ENCODE peak calls at places on chromosomes 13 and 19, in nine cellular contexts. O, X, J, F, B, D, A, Q and G are unnamed samples.

GRCh38 chr13:36294061-36294460 is 3.6 kb downstream of the CCDC169 start:
- DNase-seq in J (no peak), B (no peak), D (no peak), A (no peak), F (peak; percentile 19), O (no peak), Q (no peak), X (no peak), G (no peak)

GRCh38 chr19:33819875-33820781 is 23.5 kb downstream of the KCTD15 start:
- DNase-seq in B (peak; percentile 84), O (peak; percentile 92), A (peak; percentile 98), D (peak; percentile 78), J (peak; percentile 86), X (peak; percentile 69), Q (peak; percentile 35), F (peak; percentile 73), G (peak; percentile 32)

GRCh38 chr19:45206328-45206727 is 27.7 kb downstream of the BLOC1S3 start:
- DNase-seq in B (no peak), D (no peak), Q (no peak), J (no peak), O (no peak), A (no peak), F (no peak), X (no peak), G (no peak)

GRCh38 chr13:26721251-26721939 is 39.2 kb downstream of the GPR12 start:
- DNase-seq in O (no peak), A (no peak), F (no peak), J (no peak), D (no peak), X (peak; percentile 35), B (peak; percentile 58), Q (peak; percentile 18), G (no peak)

GRCh38 chr19:38676023-38676877 is 28.8 kb downstream of the ACTN4 start:
- DNase-seq in X (no peak), B (no peak), D (no peak), A (no peak), J (peak; percentile 52), Q (no peak), O (no peak), F (no peak), G (no peak)

GRCh38 chr13:59677966-59678814 is 485.5 kb downstream of the DIAPH3 start:
- DNase-seq in O (no peak), B (no peak), J (peak; percentile 38), A (no peak), Q (no peak), F (peak; percentile 64), D (no peak), X (no peak), G (peak; percentile 59)

GRCh38 chr13:35552172-35552844 is 75.8 kb upstream of the MAB21L1 start:
- DNase-seq in J (no peak), A (no peak), B (no peak), X (no peak), F (no peak), Q (no peak), O (no peak), D (no peak), G (no peak)

GRCh38 chr13:107190065-107190464 is 622.1 kb upstream of the ARGLU1 start:
- DNase-seq in D (no peak), X (no peak), J (no peak), O (no peak), B (no peak), F (no peak), A (no peak), Q (no peak), G (no peak)

GRCh38 chr13:78595819-78596700 is 7.3 kb downstream of the POU4F1 start:
- DNase-seq in X (no peak), J (no peak), F (peak; percentile 63), D (no peak), A (no peak), Q (no peak), O (no peak), B (no peak), G (no peak)

GRCh38 chr13:30334663-30335386 is 27.5 kb upstream of the KATNAL1 start:
- DNase-seq in B (no peak), F (peak; percentile 58), D (no peak), A (no peak), O (no peak), J (no peak), X (no peak), Q (no peak), G (no peak)

GRCh38 chr13:78979349-78979748 is 320.4 kb upstream of the OBI1 start:
- DNase-seq in A (no peak), O (no peak), Q (no peak), D (no peak), B (no peak), X (no peak), J (no peak), F (no peak), G (no peak)

GRCh38 chr13:50543767-50544166 is 299.7 kb downstream of the DLEU7 start:
- DNase-seq in A (no peak), O (no peak), B (no peak), X (no peak), J (no peak), D (no peak), Q (no peak), F (no peak), G (no peak)

GRCh38 chr19:8461891-8462290 is 17.1 kb downstream of the HNRNPM start:
- DNase-seq in F (no peak), O (no peak), A (no peak), Q (no peak), D (no peak), J (no peak), X (no peak), B (no peak), G (no peak)

DNA sequence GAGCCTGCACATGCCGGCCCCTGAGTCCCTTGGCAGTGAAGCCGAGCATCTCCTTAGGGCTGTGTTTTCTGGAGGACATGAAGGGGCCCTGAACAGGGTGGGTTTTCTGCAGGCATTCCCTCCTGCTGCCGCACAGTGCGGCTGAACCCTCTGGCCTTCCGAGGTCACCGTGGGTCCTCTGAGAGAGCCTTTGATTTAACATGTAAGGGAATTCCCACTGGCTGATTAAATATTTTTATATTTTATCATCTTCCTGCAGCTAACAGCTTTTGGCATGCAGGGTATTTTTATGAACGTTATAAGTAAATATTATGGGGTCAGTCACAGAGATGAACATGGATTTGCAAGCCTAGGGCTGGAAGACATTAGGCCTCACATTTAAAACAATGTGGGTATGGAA is 220.1 kb downstream of the COG6 start:
- DNase-seq in X (no peak), B (no peak), Q (no peak), J (no peak), F (no peak), A (no peak), D (no peak), O (no peak), G (no peak)
- H3K27ac ChIP-seq in X (no peak overlapping the region), B (no peak overlapping the region), Q (no peak overlapping the region), J (peak overlapping the region; percentile 0), F (no peak overlapping the region), A (no peak overlapping the region), D (peak overlapping the region; percentile 61), O (no peak overlapping the region), G (no peak overlapping the region)

GRCh38 chr19:2578391-2578826 is 102.5 kb downstream of the GADD45B start:
- DNase-seq in J (no peak), O (peak; percentile 84), Q (no peak), X (no peak), F (peak; percentile 81), D (no peak), B (peak; percentile 73), A (no peak), G (no peak)
- H3K27ac ChIP-seq in J (peak overlapping the region; percentile 85), O (peak overlapping the region; percentile 91), Q (no peak overlapping the region), X (peak overlapping the region; percentile 58), F (peak overlapping the region; percentile 100), D (peak overlapping the region; percentile 78), B (peak overlapping the region; percentile 91), A (peak overlapping the region; percentile 82), G (no peak overlapping the region)

GRCh38 chr13:23888658-23889597 is at the start of gene MIPEP:
- DNase-seq in A (peak; percentile 88), D (peak; percentile 94), J (peak; percentile 92), O (peak; percentile 96), B (peak; percentile 94), X (peak; percentile 85), Q (peak; percentile 87), F (peak; percentile 98), G (peak; percentile 88)

GRCh38 chr13:23889598-23890224 is 511 bp upstream of the MIPEP start:
- DNase-seq in Q (no peak), B (no peak), F (peak; percentile 19), J (no peak), X (no peak), A (no peak), D (no peak), O (no peak), G (no peak)
- H3K27ac ChIP-seq in Q (no peak overlapping the region), B (peak overlapping the region; percentile 91), F (no peak overlapping the region), J (peak overlapping the region; percentile 85), X (peak overlapping the region; percentile 84), A (peak overlapping the region; percentile 58), D (peak overlapping the region; percentile 51), O (peak overlapping the region; percentile 81), G (no peak overlapping the region)

GRCh38 chr19:55644191-55644833 is 863 bp downstream of the ZNF581 start:
- DNase-seq in J (no peak), O (no peak), X (no peak), B (no peak), D (no peak), F (no peak), Q (no peak), A (no peak), G (no peak)
- H3K27ac ChIP-seq in J (no peak overlapping the region), O (peak overlapping the region; percentile 95), X (peak overlapping the region; percentile 87), B (peak overlapping the region; percentile 94), D (peak overlapping the region; percentile 88), F (no peak overlapping the region), Q (peak overlapping the region; percentile 65), A (peak overlapping the region; percentile 89), G (no peak overlapping the region)